ENCODE peak calls at places on chromosomes 12 and 14, in five cellular contexts. One of them, this sample, is unnamed.

GRCh38 chr12:39605501-39605900 is 14.1 kb downstream of the ABCD2 start:
- DNase-seq in neuronal stem cell: no peak
- DNase-seq in H1: no peak
- DNase-seq in H9: no peak
- DNase-seq in trophoblast cell: peak; percentile 43
- DNase-seq in this sample: peak; percentile 45

GRCh38 chr12:57522019-57522886 is at the start of gene MBD6:
- DNase-seq in neuronal stem cell: peak; percentile 90
- DNase-seq in H1: no peak
- DNase-seq in H9: peak; percentile 93
- DNase-seq in trophoblast cell: peak; percentile 91
- DNase-seq in this sample: peak; percentile 94

GRCh38 chr12:53550595-53550994 is 43.3 kb upstream of the NPFF start:
- DNase-seq in neuronal stem cell: no peak
- DNase-seq in H1: no peak
- DNase-seq in H9: no peak
- DNase-seq in trophoblast cell: no peak
- DNase-seq in this sample: peak; percentile 14

GRCh38 chr14:61568572-61569011 is 126.7 kb upstream of the HIF1A start:
- DNase-seq in neuronal stem cell: no peak
- DNase-seq in H1: no peak
- DNase-seq in H9: peak; percentile 72
- DNase-seq in trophoblast cell: peak; percentile 82
- DNase-seq in this sample: no peak

GRCh38 chr12:4939418-4940023 is 29.8 kb downstream of the KCNA1 start:
- DNase-seq in neuronal stem cell: no peak
- DNase-seq in H1: no peak
- DNase-seq in H9: no peak
- DNase-seq in trophoblast cell: no peak
- DNase-seq in this sample: no peak

GRCh38 chr12:14810953-14811483 is 3.0 kb downstream of the SMCO3 start:
- DNase-seq in neuronal stem cell: no peak
- DNase-seq in H1: no peak
- DNase-seq in H9: peak; percentile 47
- DNase-seq in trophoblast cell: peak; percentile 59
- DNase-seq in this sample: peak; percentile 39

GRCh38 chr12:53575502-53576264 is 50.5 kb downstream of the ATF7 start:
- DNase-seq in neuronal stem cell: no peak
- DNase-seq in H1: no peak
- DNase-seq in H9: no peak
- DNase-seq in trophoblast cell: peak; percentile 47
- DNase-seq in this sample: peak; percentile 88

GRCh38 chr12:24780969-24781368 is 167.9 kb downstream of the BCAT1 start:
- DNase-seq in neuronal stem cell: no peak
- DNase-seq in H1: no peak
- DNase-seq in H9: no peak
- DNase-seq in trophoblast cell: peak; percentile 3
- DNase-seq in this sample: no peak

GRCh38 chr14:76584271-76584702 is 177.0 kb upstream of the VASH1 start:
- DNase-seq in neuronal stem cell: no peak
- DNase-seq in H1: no peak
- DNase-seq in H9: no peak
- DNase-seq in trophoblast cell: no peak
- DNase-seq in this sample: no peak

GRCh38 chr14:24690492-24690891 is 56.5 kb upstream of the GZMB start:
- DNase-seq in neuronal stem cell: no peak
- DNase-seq in H1: peak; percentile 33
- DNase-seq in H9: peak; percentile 77
- DNase-seq in trophoblast cell: no peak
- DNase-seq in this sample: no peak

GRCh38 chr12:117189725-117190209 is 503 bp downstream of the FBXO21 start:
- DNase-seq in neuronal stem cell: peak; percentile 21
- DNase-seq in H1: no peak
- DNase-seq in H9: no peak
- DNase-seq in trophoblast cell: peak; percentile 25
- DNase-seq in this sample: peak; percentile 52

DNA sequence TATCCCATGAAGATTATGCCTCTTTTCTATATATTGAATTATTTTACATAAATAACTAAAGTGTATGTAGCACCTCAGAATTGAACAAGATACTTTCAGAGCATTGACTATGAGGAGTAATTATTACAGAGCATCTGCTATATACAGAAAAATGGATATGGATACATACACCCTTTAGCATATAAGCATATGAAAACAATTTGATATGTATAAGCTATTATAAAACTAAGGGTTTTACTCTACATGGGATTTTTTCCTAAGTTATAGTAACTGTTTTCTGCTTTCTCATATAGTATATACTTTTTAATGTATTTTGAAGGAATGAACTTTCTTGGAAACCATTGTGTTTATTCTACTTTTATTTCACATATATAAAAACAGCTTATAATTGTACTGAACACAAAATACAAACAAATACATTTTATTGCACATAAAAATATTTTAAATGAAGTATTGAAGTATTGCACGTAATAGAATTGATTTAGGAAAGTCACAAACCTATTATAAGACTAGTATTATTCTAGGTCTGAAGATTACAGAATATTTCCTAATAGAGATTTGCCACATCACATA is 8.5 kb downstream of the CD69 start:
- DNase-seq in neuronal stem cell: no peak
- DNase-seq in H1: no peak
- DNase-seq in H9: no peak
- DNase-seq in trophoblast cell: no peak
- DNase-seq in this sample: no peak
- H3K27me3 ChIP-seq in neuronal stem cell: no peaks in the 10 kb centered on the region
- H3K27me3 ChIP-seq in H1: no peaks in the 10 kb centered on the region
- H3K27me3 ChIP-seq in H9: no peaks in the 10 kb centered on the region
- H3K27me3 ChIP-seq in trophoblast cell: no peaks in the 10 kb centered on the region
- H3K27me3 ChIP-seq in this sample: no peaks in the 10 kb centered on the region

DNA sequence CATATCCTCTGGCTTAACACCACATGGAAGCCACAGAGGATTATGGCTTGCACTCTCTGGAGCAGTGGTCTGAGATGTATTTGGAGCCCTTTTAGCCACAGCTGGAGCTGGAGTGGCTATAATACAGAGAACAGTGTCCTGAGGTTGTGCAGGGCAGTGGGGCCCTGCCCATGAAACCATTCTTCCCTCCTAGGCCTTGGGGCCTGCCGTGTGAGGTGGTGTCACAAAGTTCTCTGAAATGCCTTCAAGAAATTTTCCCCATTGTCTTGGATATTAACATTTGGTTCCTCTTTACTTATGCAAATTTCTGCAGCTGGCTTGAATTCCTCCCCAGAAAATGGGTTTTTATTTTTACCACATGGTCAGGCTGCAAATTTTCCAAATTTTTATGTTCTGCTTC is 79.3 kb downstream of the UNC79 start:
- DNase-seq in neuronal stem cell: no peak
- DNase-seq in H1: no peak
- DNase-seq in H9: no peak
- DNase-seq in trophoblast cell: peak; percentile 2
- DNase-seq in this sample: no peak
- H2BK12ac ChIP-seq in neuronal stem cell: no peak overlapping the region
- H2BK12ac ChIP-seq in H1: no peak overlapping the region
- H2BK12ac ChIP-seq in H9: no peak overlapping the region
- H2BK12ac ChIP-seq in trophoblast cell: no peak overlapping the region
- H2BK12ac ChIP-seq in this sample: no peak overlapping the region

GRCh38 chr14:53333809-53334208 is 180.7 kb upstream of the DDHD1 start:
- DNase-seq in neuronal stem cell: no peak
- DNase-seq in H1: no peak
- DNase-seq in H9: no peak
- DNase-seq in trophoblast cell: no peak
- DNase-seq in this sample: no peak

GRCh38 chr14:53331247-53331646 is 178.1 kb upstream of the DDHD1 start:
- DNase-seq in neuronal stem cell: no peak
- DNase-seq in H1: no peak
- DNase-seq in H9: no peak
- DNase-seq in trophoblast cell: no peak
- DNase-seq in this sample: peak; percentile 39

GRCh38 chr14:53331921-53332320 is 178.8 kb upstream of the DDHD1 start:
- DNase-seq in neuronal stem cell: no peak
- DNase-seq in H1: peak; percentile 5
- DNase-seq in H9: no peak
- DNase-seq in trophoblast cell: no peak
- DNase-seq in this sample: no peak

GRCh38 chr14:53327716-53328115 is 174.6 kb upstream of the DDHD1 start:
- DNase-seq in neuronal stem cell: no peak
- DNase-seq in H1: no peak
- DNase-seq in H9: no peak
- DNase-seq in trophoblast cell: peak; percentile 65
- DNase-seq in this sample: peak; percentile 35

DNA sequence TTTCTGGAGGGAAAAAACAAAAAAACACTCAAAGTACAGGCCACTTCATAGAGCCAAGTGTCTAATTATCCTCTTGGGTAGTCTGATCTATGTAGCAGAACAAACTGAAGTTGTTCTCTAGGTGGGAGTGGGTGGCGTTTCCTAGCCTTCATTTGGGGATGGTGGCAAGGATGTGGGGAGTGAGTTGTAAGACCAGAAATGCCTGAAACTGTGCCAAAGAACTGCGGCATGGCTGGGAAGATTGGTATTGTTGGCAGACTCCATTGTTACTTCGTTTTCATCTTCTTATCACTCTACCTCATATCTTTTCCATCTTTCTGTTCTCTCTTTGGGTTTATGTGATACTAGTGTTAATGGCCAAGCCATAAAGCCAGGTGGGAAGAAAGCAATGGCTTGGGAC is 177.3 kb upstream of the DDHD1 start:
- DNase-seq in neuronal stem cell: no peak
- DNase-seq in H1: no peak
- DNase-seq in H9: no peak
- DNase-seq in trophoblast cell: no peak
- DNase-seq in this sample: no peak
- H2AK5ac ChIP-seq in neuronal stem cell: no peak overlapping the region
- H2AK5ac ChIP-seq in H1: no peak overlapping the region
- H2AK5ac ChIP-seq in H9: no peak overlapping the region
- H2AK5ac ChIP-seq in trophoblast cell: no peak overlapping the region
- H2AK5ac ChIP-seq in this sample: no peak overlapping the region

GRCh38 chr12:2547273-2548044 is 247.3 kb upstream of the FKBP4 start:
- DNase-seq in neuronal stem cell: no peak
- DNase-seq in H1: no peak
- DNase-seq in H9: no peak
- DNase-seq in trophoblast cell: no peak
- DNase-seq in this sample: no peak

GRCh38 chr12:2541805-2542204 is 253.0 kb upstream of the FKBP4 start:
- DNase-seq in neuronal stem cell: no peak
- DNase-seq in H1: no peak
- DNase-seq in H9: no peak
- DNase-seq in trophoblast cell: no peak
- DNase-seq in this sample: no peak

GRCh38 chr12:2540535-2540941 is 254.2 kb upstream of the FKBP4 start:
- DNase-seq in neuronal stem cell: no peak
- DNase-seq in H1: no peak
- DNase-seq in H9: no peak
- DNase-seq in trophoblast cell: no peak
- DNase-seq in this sample: no peak

GRCh38 chr12:2544213-2544612 is 250.6 kb upstream of the FKBP4 start:
- DNase-seq in neuronal stem cell: no peak
- DNase-seq in H1: no peak
- DNase-seq in H9: no peak
- DNase-seq in trophoblast cell: no peak
- DNase-seq in this sample: no peak

DNA sequence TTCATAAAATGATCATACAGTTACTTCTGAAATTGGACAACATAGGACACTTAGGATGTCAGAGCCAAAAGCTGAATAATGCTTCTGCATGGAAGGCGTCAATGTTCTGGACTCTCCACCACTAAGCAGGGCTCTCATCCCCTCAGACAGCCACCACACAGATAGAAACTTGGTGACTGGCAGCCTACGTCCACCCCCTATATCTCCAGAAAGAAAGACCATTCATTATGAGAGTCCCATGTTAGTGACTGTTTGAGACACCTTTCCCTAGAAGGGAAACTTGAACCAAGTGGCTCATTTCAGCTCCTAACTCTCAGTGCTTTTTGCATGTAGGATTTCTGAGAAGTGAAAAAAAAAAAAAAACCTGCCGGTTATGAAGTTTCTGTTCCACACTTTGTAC is 251.0 kb upstream of the FKBP4 start:
- DNase-seq in neuronal stem cell: no peak
- DNase-seq in H1: no peak
- DNase-seq in H9: no peak
- DNase-seq in trophoblast cell: no peak
- DNase-seq in this sample: no peak
- H3K27me3 ChIP-seq in neuronal stem cell: no peaks in the 10 kb centered on the region
- H3K27me3 ChIP-seq in H1: no peaks in the 10 kb centered on the region
- H3K27me3 ChIP-seq in H9: no peaks in the 10 kb centered on the region
- H3K27me3 ChIP-seq in trophoblast cell: no peaks in the 10 kb centered on the region
- H3K27me3 ChIP-seq in this sample: peaks cover 10% of the 10 kb centered on the region

GRCh38 chr14:105774001-105774400 is 247.6 kb downstream of the TMEM121 start:
- DNase-seq in neuronal stem cell: no peak
- DNase-seq in H1: no peak
- DNase-seq in H9: no peak
- DNase-seq in trophoblast cell: no peak
- DNase-seq in this sample: no peak

GRCh38 chr14:105773584-105773983 is 247.2 kb downstream of the TMEM121 start:
- DNase-seq in neuronal stem cell: no peak
- DNase-seq in H1: no peak
- DNase-seq in H9: no peak
- DNase-seq in trophoblast cell: no peak
- DNase-seq in this sample: no peak

GRCh38 chr14:105776924-105777323 is 250.5 kb downstream of the TMEM121 start:
- DNase-seq in neuronal stem cell: no peak
- DNase-seq in H1: no peak
- DNase-seq in H9: no peak
- DNase-seq in trophoblast cell: no peak
- DNase-seq in this sample: no peak
- H2BK12ac ChIP-seq in neuronal stem cell: no peak overlapping the region
- H2BK12ac ChIP-seq in H1: no peak overlapping the region
- H2BK12ac ChIP-seq in H9: no peak overlapping the region
- H2BK12ac ChIP-seq in trophoblast cell: no peak overlapping the region
- H2BK12ac ChIP-seq in this sample: no peak overlapping the region

GRCh38 chr12:111569363-111570089 is 29.6 kb downstream of the ATXN2 start:
- DNase-seq in neuronal stem cell: no peak
- DNase-seq in H1: no peak
- DNase-seq in H9: peak; percentile 18
- DNase-seq in trophoblast cell: peak; percentile 79
- DNase-seq in this sample: no peak
- H2AK5ac ChIP-seq in neuronal stem cell: no peak overlapping the region
- H2AK5ac ChIP-seq in H1: no peak overlapping the region
- H2AK5ac ChIP-seq in H9: no peak overlapping the region
- H2AK5ac ChIP-seq in trophoblast cell: peak overlapping the region; percentile 71
- H2AK5ac ChIP-seq in this sample: peak overlapping the region; percentile 43